ENCODE peak calls at places on chromosomes 7 and 10, in seven cellular contexts. E is choroid plexus epithelial cell, X is left ventricle myocardium inferior, D is BJ, Q is tibial nerve, J is fibroblast of mammary gland, K is cardiac fibroblast. S is an unnamed sample.

GRCh38 chr7:93622036-93622714 is 47.7 kb upstream of the CALCR start:
- DNase-seq in X (no peak), E (peak; percentile 56), J (peak; percentile 45), K (peak; percentile 54), D (no peak), Q (no peak), S (peak; percentile 24)

GRCh38 chr7:130909881-130910672 is 176.1 kb upstream of the KLF14 start:
- DNase-seq in D (no peak), K (peak; percentile 87), E (no peak), J (peak; percentile 73), X (no peak), Q (no peak), S (peak; percentile 75)

GRCh38 chr7:21939136-21939857 is 6.4 kb downstream of the CDCA7L start:
- DNase-seq in E (peak; percentile 74), K (peak; percentile 37), D (no peak), Q (no peak), X (no peak), J (peak; percentile 31), S (peak; percentile 39)

GRCh38 chr10:86711237-86711956 is 43.1 kb downstream of the LDB3 start:
- DNase-seq in E (peak; percentile 92), K (peak; percentile 88), D (peak; percentile 42), J (peak; percentile 83), X (peak; percentile 89), Q (peak; percentile 67), S (peak; percentile 87)

GRCh38 chr7:94394399-94395140 is at the start of gene COL1A2:
- DNase-seq in J (peak; percentile 98), E (peak; percentile 99), X (peak; percentile 81), K (peak; percentile 99), Q (peak; percentile 75), D (peak; percentile 94), S (peak; percentile 100)

GRCh38 chr7:55405856-55406541 is 40.9 kb downstream of the LANCL2 start:
- DNase-seq in J (no peak), E (no peak), D (no peak), X (no peak), Q (no peak), K (no peak), S (no peak)

GRCh38 chr10:68327889-68328786 is 3.7 kb upstream of the HNRNPH3 start:
- DNase-seq in J (peak; percentile 79), Q (peak; percentile 61), D (peak; percentile 57), K (peak; percentile 82), X (no peak), E (peak; percentile 84), S (peak; percentile 77)

GRCh38 chr10:4270116-4270515 is 485.1 kb upstream of the KLF6 start:
- DNase-seq in J (peak; percentile 87), D (no peak), E (peak; percentile 83), Q (peak; percentile 40), X (no peak), K (peak; percentile 95), S (peak; percentile 85)

GRCh38 chr7:49060743-49061142 is 136.4 kb downstream of the CDC14C start:
- DNase-seq in E (no peak), X (no peak), J (no peak), Q (no peak), D (no peak), K (no peak), S (no peak)

GRCh38 chr10:1732501-1733123 is 4.7 kb downstream of the ADARB2 start:
- DNase-seq in E (no peak), X (no peak), D (no peak), Q (no peak), K (no peak), J (no peak), S (no peak)

GRCh38 chr7:100693312-100694195 is 496 bp downstream of the GIGYF1 start:
- DNase-seq in X (no peak), J (no peak), K (no peak), E (no peak), D (no peak), Q (no peak), S (no peak)

GRCh38 chr7:116771640-116772039 is 90.7 kb upstream of the CAPZA2 start:
- DNase-seq in D (no peak), J (no peak), X (no peak), E (no peak), Q (no peak), K (no peak), S (no peak)

GRCh38 chr10:90204956-90205695 is 503.7 kb downstream of the KIF20B start:
- DNase-seq in Q (no peak), J (peak; percentile 83), E (peak; percentile 43), X (no peak), K (peak; percentile 33), D (peak; percentile 56), S (peak; percentile 37)

DNA sequence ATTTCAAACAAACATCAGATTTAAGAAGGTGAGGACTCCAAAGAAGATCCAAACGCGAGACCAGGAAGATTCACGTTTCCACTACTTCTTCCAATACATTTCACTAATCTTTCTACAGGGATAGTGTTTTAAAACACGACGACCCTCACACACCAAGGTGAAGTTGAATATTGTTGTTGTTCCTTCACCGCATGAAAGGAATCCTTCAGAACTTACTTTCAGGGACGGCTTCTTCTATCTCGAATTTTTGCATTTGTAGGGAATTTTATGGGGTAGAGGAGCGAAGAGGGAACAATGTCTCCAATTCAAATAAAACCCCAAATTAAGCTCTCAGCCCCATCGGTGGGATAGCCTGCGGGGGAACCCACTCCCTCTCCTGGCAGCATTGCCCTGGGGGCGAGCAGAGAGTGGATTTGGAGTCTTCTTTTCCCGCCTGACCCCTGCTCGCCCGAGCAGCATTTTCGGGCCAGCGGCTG is 1.5 kb upstream of the GATA3 start:
- DNase-seq in Q (no peak), J (no peak), D (no peak), K (no peak), E (no peak), X (no peak), S (no peak)
- TF ChIP-seq CTCF in Q (no peak), J (no peak), D (no peak), K (no peak), E (no peak), X (no peak), S (no peak)

DNA sequence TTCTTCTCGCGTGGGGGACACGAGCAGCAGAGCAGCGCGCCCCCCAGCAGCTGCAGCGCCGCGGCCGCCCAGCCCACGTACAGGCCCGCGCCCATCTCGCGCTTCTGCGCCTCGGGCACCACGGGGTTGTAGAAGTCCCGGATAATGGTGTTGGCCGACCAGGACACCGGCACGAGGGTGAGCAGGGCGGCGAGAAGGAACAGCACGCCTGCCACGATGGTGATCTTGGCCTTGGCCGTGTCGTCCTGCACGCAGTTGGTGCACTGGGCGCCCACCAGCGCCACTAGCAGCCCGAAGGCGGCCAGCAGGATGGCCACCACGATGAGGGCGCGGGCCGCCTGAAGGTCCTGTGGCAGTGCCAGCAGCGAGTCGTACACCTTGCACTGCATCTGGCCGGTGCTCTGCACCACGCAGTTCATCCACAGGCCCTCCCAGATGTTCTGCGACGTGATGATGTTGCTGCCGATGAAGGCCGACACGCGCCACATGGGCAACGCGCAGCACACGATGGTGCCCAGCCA is 529 bp downstream of the CLDN3 start:
- DNase-seq in Q (no peak), D (no peak), K (peak; percentile 2), J (no peak), X (no peak), E (no peak), S (no peak)
- H3K4me3 ChIP-seq in Q (peak overlapping the region; percentile 19), D (no peak overlapping the region), K (no peak overlapping the region), J (no peak overlapping the region), X (peak overlapping the region; percentile 40), E (no peak overlapping the region), S (no peak overlapping the region)

DNA sequence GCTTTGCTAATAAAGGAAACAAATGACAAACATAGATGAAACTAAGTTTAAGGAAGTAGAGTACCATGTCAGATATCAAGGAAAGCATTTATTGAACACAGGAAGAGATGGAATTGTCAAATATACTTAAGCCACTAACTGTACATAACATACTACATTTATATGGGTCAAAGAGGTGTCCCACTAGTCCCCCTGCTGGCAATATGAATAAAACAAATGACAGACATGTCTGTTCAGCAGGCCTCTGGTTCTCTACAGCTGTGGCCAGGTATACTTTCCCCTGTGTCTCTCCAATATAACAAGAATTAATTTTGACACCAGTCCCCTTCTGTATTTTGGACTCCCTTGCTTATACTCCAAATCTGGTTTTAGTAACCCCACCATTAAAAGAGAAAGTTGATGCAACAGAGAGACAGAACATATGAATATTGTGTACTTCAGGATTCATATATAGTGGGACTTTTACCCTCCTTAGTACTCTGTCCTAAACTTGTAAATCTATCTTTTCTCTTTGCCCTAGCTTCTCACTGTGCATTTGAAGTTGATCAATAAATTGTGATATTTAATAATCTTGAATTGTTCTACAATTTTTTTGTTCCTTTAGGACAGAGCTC is 42.9 kb downstream of the CD36 start:
- DNase-seq in E (peak; percentile 72), Q (no peak), X (no peak), J (peak; percentile 45), D (no peak), K (peak; percentile 67), S (peak; percentile 50)
- TF ChIP-seq CTCF in E (peak; percentile 70), Q (no peak), X (peak; percentile 63), J (peak; percentile 56), D (peak; percentile 57), K (peak; percentile 53), S (peak; percentile 53)

DNA sequence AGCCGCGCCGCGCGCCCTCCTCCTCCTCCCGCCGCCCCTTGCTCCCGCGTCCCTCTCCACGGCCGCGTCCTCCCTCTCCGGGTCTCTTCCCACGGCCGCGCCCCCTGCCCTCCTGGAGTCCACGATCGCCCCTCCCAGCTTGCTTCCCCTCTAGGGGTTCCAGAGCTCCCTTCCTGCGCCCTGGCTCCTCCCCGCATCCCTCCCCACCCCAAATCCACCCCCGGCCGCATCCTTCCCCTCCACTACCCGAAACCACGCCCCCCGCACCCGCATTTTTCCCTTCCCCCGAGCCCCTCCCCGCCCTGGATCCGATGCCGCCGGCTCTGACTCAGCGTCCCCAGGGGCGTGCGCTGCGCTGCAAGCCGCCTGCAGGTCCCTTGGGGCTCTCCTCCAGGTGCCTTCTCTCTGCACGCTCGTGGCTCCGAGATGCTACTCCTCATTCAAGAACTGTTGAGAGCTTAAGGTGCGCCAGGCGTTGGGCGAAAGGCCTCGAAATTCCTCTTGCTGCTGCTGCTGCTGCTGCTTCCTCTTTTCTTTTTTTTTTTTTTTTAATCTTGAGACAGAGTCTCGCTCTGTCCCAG is 347 bp upstream of the TMEM130 start:
- DNase-seq in Q (no peak), D (no peak), J (peak; percentile 34), X (peak; percentile 26), K (peak; percentile 58), E (peak; percentile 46), S (peak; percentile 50)
- H3K4me3 ChIP-seq in Q (peak overlapping the region; percentile 53), D (peak overlapping the region; percentile 56), J (peak overlapping the region; percentile 24), X (peak overlapping the region; percentile 60), K (peak overlapping the region; percentile 46), E (peak overlapping the region; percentile 47), S (peak overlapping the region; percentile 65)

S was measured in fibroblast of the aortic adventitia.